ENCODE peak calls at places on chromosomes 4 and X, in four cellular contexts. D is T-helper 22 cell, U is C1 segment of cervical spinal cord, L is HTR-8/SVneo. Z is an unnamed sample.
A peak's percentile ranks its signal among the peaks of the same experiment; 100 is the strongest.

GRCh38 chrX:48958635-48959094 is 1.3 kb upstream of the OTUD5 start:
- DNase-seq in U (no peak), L (no peak), D (no peak), Z (peak; percentile 63)

GRCh38 chrX:41607264-41607832 is 81.4 kb upstream of the GPR34 start:
- DNase-seq in U (no peak), L (no peak), D (no peak), Z (no peak)

GRCh38 chr4:47744253-47744652 is 93.6 kb downstream of the CORIN start:
- DNase-seq in U (no peak), D (no peak), L (no peak), Z (no peak)

GRCh38 chr4:162909952-162910351 is 256.7 kb downstream of the NAF1 start:
- DNase-seq in L (no peak), D (no peak), U (no peak), Z (no peak)

GRCh38 chr4:55675196-55675793 is 39.2 kb upstream of the NMU start:
- DNase-seq in L (no peak), D (no peak), U (no peak), Z (no peak)

GRCh38 chrX:133574716-133575115 is 159.4 kb upstream of the GPC4 start:
- DNase-seq in U (no peak), D (no peak), L (no peak), Z (no peak)

GRCh38 chr4:91282217-91282616 is 1021.5 kb upstream of the GRID2 start:
- DNase-seq in L (no peak), D (no peak), U (no peak), Z (no peak)

GRCh38 chr4:112448211-112448745 is 67.7 kb downstream of the NEUROG2 start:
- DNase-seq in D (no peak), U (no peak), L (no peak), Z (no peak)

GRCh38 chr4:66921433-66921832 is 623.9 kb downstream of the CENPC start:
- DNase-seq in D (no peak), L (no peak), U (no peak), Z (no peak)

Z was measured in Peyer's patch.